ENCODE peak calls at places on chromosomes 5 and 9, in four cellular contexts. Y is heart left ventricle; I is NT2/D1; L is effector memory CD4-positive, alpha-beta T cell. T is an unnamed sample.

GRCh38 chr5:37769108-37769507 is 70.7 kb downstream of the GDNF start:
- DNase-seq in I (no peak), Y (no peak), L (no peak), T (no peak)

GRCh38 chr9:14423816-14424261 is 109.9 kb upstream of the NFIB start:
- DNase-seq in L (no peak), Y (no peak), I (peak; percentile 35), T (no peak)

GRCh38 chr5:62167651-62168050 is 138.4 kb upstream of the KIF2A start:
- DNase-seq in L (no peak), Y (no peak), I (no peak), T (no peak)

GRCh38 chr5:132100672-132101261 is 27.2 kb downstream of the CSF2 start:
- DNase-seq in Y (no peak), L (no peak), I (no peak), T (no peak)

GRCh38 chr5:166980666-166981065 is 1310.8 kb upstream of the WWC1 start:
- DNase-seq in L (no peak), I (no peak), Y (no peak), T (no peak)

GRCh38 chr9:128192601-128193371 is 1.4 kb upstream of the CIZ1 start:
- DNase-seq in Y (peak; percentile 81), L (peak; percentile 18), I (no peak), T (peak; percentile 81)

GRCh38 chr5:107542831-107543231 is 127.9 kb downstream of the EFNA5 start:
- DNase-seq in Y (peak; percentile 62), I (no peak), L (no peak), T (peak; percentile 51)

GRCh38 chr9:112012026-112012902 is 115.7 kb downstream of the UGCG start:
- DNase-seq in Y (peak; percentile 28), L (no peak), I (no peak), T (peak; percentile 30)

GRCh38 chr5:134567651-134568338 is 42.3 kb downstream of the JADE2 start:
- DNase-seq in Y (no peak), L (no peak), I (no peak), T (peak; percentile 49)

GRCh38 chr9:95181845-95182244 is 135.7 kb downstream of the FANCC start:
- DNase-seq in Y (no peak), I (no peak), L (no peak), T (no peak)

GRCh38 chr9:123718188-123718587 is 211.7 kb downstream of the DENND1A start:
- DNase-seq in L (no peak), I (no peak), Y (no peak), T (no peak)

GRCh38 chr9:98856982-98857381 is 49.5 kb downstream of the GALNT12 start:
- DNase-seq in I (no peak), Y (no peak), L (no peak), T (no peak)

GRCh38 chr5:109399092-109399759 is 10.5 kb downstream of the PJA2 start:
- DNase-seq in L (no peak), I (no peak), Y (no peak), T (peak; percentile 59)

GRCh38 chr5:10018670-10019069 is 231.0 kb downstream of the ATPSCKMT start:
- DNase-seq in Y (no peak), L (no peak), I (no peak), T (no peak)

GRCh38 chr9:136552117-136552685 is 6.4 kb upstream of the NOTCH1 start:
- DNase-seq in Y (no peak), L (no peak), I (no peak), T (no peak)

DNA sequence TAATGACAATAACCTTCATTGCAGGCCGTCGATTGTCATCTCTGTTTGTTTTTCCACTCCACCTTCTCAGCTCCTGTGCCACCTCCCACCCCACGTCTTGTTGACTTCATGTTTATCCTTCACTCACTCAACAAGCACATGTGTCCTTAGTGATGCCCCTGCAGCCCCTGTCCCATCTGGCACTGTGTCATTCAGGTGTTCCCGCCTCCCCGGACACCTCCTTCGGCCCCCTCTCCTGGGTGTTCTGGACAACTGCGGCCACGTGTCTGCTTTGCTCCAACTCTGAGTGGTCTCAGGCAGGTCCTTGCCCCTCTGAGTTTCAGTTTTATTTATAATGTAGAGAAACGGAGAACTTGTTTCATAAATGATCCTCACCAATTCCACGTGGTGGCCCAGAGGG is 91.0 kb upstream of the COL5A1 start:
- DNase-seq in Y (no peak), I (no peak), L (no peak), T (no peak)
- H3K27me3 ChIP-seq in Y (no peaks in the 10 kb centered on the region), I (no peaks in the 10 kb centered on the region), L (no peaks in the 10 kb centered on the region), T (no peaks in the 10 kb centered on the region)

GRCh38 chr9:92746567-92747458 is 17.8 kb downstream of the BICD2 start:
- DNase-seq in I (no peak), Y (no peak), L (no peak), T (no peak)
- H3K4me1 ChIP-seq in I (peaks cover 15% of the 10 kb centered on the region), Y (peaks cover 78% of the 10 kb centered on the region), L (no peaks in the 10 kb centered on the region), T (peaks cover 33% of the 10 kb centered on the region)

DNA sequence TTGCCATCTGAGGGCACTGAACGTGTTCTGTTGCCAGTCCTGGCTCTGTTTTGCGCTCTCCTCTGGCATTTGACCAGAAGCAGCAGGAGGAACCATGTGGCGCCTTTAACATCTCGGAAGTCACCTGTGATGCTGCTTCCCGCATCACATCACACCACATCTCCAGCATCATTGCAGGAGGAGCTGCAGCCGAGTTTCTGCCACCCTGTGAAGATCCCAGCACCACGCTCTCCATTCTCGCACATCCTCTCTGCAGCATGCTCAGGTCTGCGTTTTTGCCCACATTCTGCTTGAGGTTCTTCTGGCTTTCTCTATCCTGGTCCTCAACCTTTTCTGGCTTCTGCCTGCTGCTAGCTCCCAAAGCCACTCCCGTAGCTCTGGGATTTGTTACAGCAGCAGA is 11.0 kb upstream of the IRX4 start:
- DNase-seq in Y (no peak), I (no peak), L (no peak), T (no peak)
- H3K27me3 ChIP-seq in Y (no peaks in the 10 kb centered on the region), I (peaks cover 15% of the 10 kb centered on the region), L (no peaks in the 10 kb centered on the region), T (no peaks in the 10 kb centered on the region)

GRCh38 chr9:131409458-131409992 is 15.6 kb downstream of the PRRC2B start:
- DNase-seq in I (no peak), L (no peak), Y (no peak), T (no peak)
- H3K4me1 ChIP-seq in I (peaks cover 32% of the 10 kb centered on the region), L (peaks cover 66% of the 10 kb centered on the region), Y (peaks cover 97% of the 10 kb centered on the region), T (peaks cover 80% of the 10 kb centered on the region)

DNA sequence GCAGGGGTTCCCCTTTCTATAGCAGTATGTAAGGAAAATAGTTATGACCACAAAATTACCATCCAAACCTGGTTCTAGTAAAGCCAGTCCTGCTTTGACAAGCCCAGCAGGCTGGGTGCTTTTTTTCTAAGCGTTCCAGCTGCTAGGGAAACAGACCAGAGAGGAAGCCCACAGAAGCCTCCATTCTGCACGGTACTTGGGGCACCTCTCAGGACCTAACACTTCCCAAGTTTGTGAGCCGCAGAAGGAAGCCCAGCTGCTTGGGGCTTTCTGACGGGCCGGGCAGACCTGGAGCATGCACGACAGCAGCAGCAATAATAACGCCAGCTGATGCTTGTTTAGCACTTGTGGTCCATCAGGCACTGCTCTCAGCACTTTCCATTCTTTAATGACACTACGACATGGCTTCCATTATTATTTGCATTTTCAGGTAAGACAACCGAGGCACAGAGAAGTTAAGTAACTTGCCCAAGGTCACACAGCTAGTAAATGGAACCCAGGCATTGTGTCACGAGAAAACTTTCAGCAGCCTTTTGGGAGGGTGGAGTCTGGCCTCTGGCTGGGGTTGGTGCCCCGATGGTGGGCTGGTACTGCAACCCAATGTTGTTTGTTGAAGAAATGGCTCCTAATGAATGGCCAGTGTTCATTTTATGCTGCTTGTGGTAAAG is 15.4 kb downstream of the LMX1B start:
- DNase-seq in L (no peak), Y (no peak), I (no peak), T (no peak)
- H3K27me3 ChIP-seq in L (peaks cover 63% of the 10 kb centered on the region), Y (peaks cover 67% of the 10 kb centered on the region), I (peaks cover 99% of the 10 kb centered on the region), T (no peaks in the 10 kb centered on the region)

GRCh38 chr9:71758277-71758676 is 10.0 kb downstream of the CEMIP2 start:
- DNase-seq in L (no peak), Y (no peak), I (no peak), T (no peak)

GRCh38 chr9:71758785-71759184 is 9.5 kb downstream of the CEMIP2 start:
- DNase-seq in L (no peak), Y (no peak), I (no peak), T (no peak)

GRCh38 chr9:71755869-71756268 is 12.4 kb downstream of the CEMIP2 start:
- DNase-seq in I (no peak), Y (no peak), L (no peak), T (no peak)

GRCh38 chr9:71755230-71755629 is 13.1 kb downstream of the CEMIP2 start:
- DNase-seq in L (no peak), I (no peak), Y (no peak), T (no peak)

DNA sequence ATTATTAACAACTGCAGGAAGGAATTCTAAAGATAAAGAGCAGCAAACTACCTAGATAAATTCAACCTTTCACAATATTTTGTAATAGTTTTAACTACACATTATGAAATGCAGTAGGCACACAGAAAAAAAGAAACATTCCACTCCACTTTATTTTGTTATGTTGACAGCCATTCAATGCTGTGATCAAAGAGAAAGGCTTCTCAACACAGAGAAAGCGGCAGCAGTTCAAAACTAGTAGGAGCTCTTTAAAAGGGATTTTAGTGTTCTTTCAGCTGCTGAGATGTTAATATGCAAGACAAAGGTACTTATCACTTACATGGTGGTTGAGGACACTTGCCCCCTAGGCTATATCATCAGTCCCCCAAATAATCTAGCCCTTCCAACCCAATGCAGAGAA is 11.6 kb downstream of the CEMIP2 start:
- DNase-seq in Y (no peak), L (no peak), I (peak; percentile 81), T (no peak)
- H3K4me1 ChIP-seq in Y (peaks cover 6% of the 10 kb centered on the region), L (peaks cover 8% of the 10 kb centered on the region), I (no peaks in the 10 kb centered on the region), T (peaks cover 11% of the 10 kb centered on the region)

DNA sequence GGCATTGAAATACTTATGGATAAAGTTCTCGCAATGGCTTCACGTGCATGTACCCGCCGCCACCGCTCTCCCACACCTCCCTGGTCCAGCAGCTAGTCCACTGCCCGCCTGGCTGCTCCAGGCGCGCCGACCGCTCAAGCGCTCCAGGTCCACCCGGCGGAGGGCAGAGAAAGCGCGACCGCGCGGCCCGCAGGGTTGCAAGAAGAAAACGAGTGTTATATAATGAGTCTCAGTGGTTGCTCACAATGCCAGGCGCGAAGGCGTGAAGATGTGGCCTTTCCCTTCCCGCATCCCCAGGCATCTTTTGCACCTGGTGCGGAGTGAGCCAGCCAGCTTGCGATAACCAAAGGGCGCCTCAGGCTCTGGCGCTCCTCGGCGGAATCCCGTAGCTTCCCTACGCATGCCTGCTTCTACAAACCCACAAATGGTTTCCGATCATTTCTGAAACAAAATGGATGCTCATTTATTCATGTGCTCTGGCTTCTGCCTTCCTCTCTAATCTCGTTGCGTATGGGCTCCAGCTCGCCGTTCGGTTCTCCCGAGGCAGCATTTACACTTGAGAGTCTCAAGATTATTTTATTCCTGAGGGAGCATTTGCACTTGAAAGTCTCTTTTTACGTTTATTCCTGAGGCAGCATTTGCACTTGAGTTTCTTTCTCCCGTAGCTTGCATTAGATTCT is 25.7 kb downstream of the CDKN2A start:
- DNase-seq in L (no peak), Y (no peak), I (no peak), T (no peak)
- H3K27me3 ChIP-seq in L (peaks cover 99% of the 10 kb centered on the region), Y (peaks cover 93% of the 10 kb centered on the region), I (peaks cover 100% of the 10 kb centered on the region), T (no peaks in the 10 kb centered on the region)